ENCODE peak calls at places on chromosomes 13 and 19, in ten cellular contexts. E, C, R, T, M, B, O, Y, V and X are unnamed samples.

GRCh38 chr13:22883961-22884360 is 296.8 kb upstream of the SGCG start:
- DNase-seq in E (no peak), C (no peak), R (no peak), T (no peak), M (no peak), B (no peak), O (no peak), Y (no peak), V (no peak), X (no peak)

GRCh38 chr19:53994811-53995210 is 3.4 kb downstream of the CACNG6 start:
- DNase-seq in E (no peak), C (no peak), R (no peak), T (no peak), M (no peak), B (no peak), O (no peak), Y (no peak), V (no peak), X (no peak)

GRCh38 chr13:98460519-98460918 is 116.4 kb downstream of the STK24 start:
- DNase-seq in E (no peak), C (no peak), R (peak), T (no peak), M (no peak), B (no peak), O (peak), Y (no peak), V (no peak), X (no peak)

GRCh38 chr19:1068111-1069001 is 1.4 kb downstream of the ARHGAP45 start:
- DNase-seq in E (peak), C (no peak), R (no peak), T (peak), M (no peak), B (peak), O (no peak), Y (no peak), V (no peak), X (no peak)

GRCh38 chr19:8355631-8356402 is 8.1 kb upstream of the ANGPTL4 start:
- DNase-seq in E (no peak), C (no peak), R (peak), T (no peak), M (peak), B (peak), O (peak), Y (no peak), V (peak), X (peak)

GRCh38 chr19:49475191-49475932 is 1.3 kb downstream of the FLT3LG start:
- DNase-seq in E (no peak), C (no peak), R (no peak), T (no peak), M (no peak), B (no peak), O (peak), Y (no peak), V (no peak), X (no peak)

GRCh38 chr19:48196933-48197665 is 26.6 kb downstream of the ZSWIM9 start:
- DNase-seq in E (no peak), C (no peak), R (no peak), T (no peak), M (no peak), B (no peak), O (no peak), Y (no peak), V (no peak), X (no peak)

GRCh38 chr13:28376604-28377003 is 118.3 kb downstream of the FLT1 start:
- DNase-seq in E (no peak), C (no peak), R (no peak), T (no peak), M (no peak), B (no peak), O (no peak), Y (no peak), V (no peak), X (no peak)

GRCh38 chr13:110696776-110697175 is 9.1 kb downstream of the CARS2 start:
- DNase-seq in E (no peak), C (no peak), R (no peak), T (no peak), M (no peak), B (no peak), O (no peak), Y (no peak), V (no peak), X (no peak)

GRCh38 chr19:42030605-42031004 is 36.6 kb upstream of the ATP1A3 start:
- DNase-seq in E (no peak), C (no peak), R (no peak), T (no peak), M (no peak), B (no peak), O (no peak), Y (no peak), V (no peak), X (no peak)

GRCh38 chr13:30453727-30454126 is 12.0 kb downstream of the HMGB1 start:
- DNase-seq in E (no peak), C (no peak), R (peak), T (no peak), M (no peak), B (no peak), O (no peak), Y (no peak), V (no peak), X (no peak)